ENCODE peak calls at places on chromosomes 12 and 14, in six cellular contexts. N, M, I, L, W and H are unnamed samples.

GRCh38 chr12:51779876-51780275 is 68.6 kb downstream of the FIGNL2 start:
- DNase-seq in I (no peak), M (no peak), W (no peak), L (no peak), N (no peak), H (no peak)

GRCh38 chr12:19850341-19851065 is 411.2 kb downstream of the AEBP2 start:
- DNase-seq in W (no peak), M (no peak), I (no peak), N (no peak), L (no peak), H (no peak)

GRCh38 chr14:77965050-77965449 is 165.1 kb downstream of the ADCK1 start:
- DNase-seq in N (no peak), L (no peak), W (no peak), I (no peak), M (no peak), H (no peak)

GRCh38 chr12:106114084-106115068 is 24.4 kb downstream of the NUAK1 start:
- DNase-seq in W (no peak), I (peak; percentile 64), N (no peak), M (no peak), L (no peak), H (no peak)

GRCh38 chr12:123757555-123757954 is 4.5 kb upstream of the DNAH10 start:
- DNase-seq in L (no peak), N (no peak), W (peak; percentile 46), I (no peak), M (no peak), H (no peak)

GRCh38 chr12:49728446-49728845 is 12.9 kb upstream of the TMBIM6 start:
- DNase-seq in N (no peak), M (no peak), W (no peak), L (no peak), I (no peak), H (no peak)

GRCh38 chr12:39427360-39427808 is 15.5 kb downstream of the KIF21A start:
- DNase-seq in W (no peak), L (no peak), I (peak; percentile 15), N (no peak), M (no peak), H (no peak)

GRCh38 chr12:110531741-110532333 is 29.7 kb downstream of the RAD9B start:
- DNase-seq in I (peak; percentile 26), W (no peak), N (no peak), L (peak; percentile 46), M (no peak), H (no peak)

GRCh38 chr12:51388066-51388799 is 3.0 kb downstream of the GALNT6 start:
- DNase-seq in N (no peak), W (no peak), I (no peak), L (no peak), M (no peak), H (no peak)

GRCh38 chr14:61322799-61323290 is 1.5 kb downstream of the PRKCH start:
- DNase-seq in I (peak; percentile 61), M (no peak), N (no peak), L (peak; percentile 55), W (no peak), H (peak; percentile 67)

GRCh38 chr12:18343708-18344107 is 82.4 kb downstream of the PIK3C2G start:
- DNase-seq in L (no peak), N (no peak), W (no peak), I (no peak), M (no peak), H (no peak)

GRCh38 chr14:104499784-104500496 is 79.6 kb upstream of the C14orf180 start:
- DNase-seq in W (no peak), N (no peak), L (no peak), I (no peak), M (no peak), H (no peak)

GRCh38 chr12:93115646-93116045 is 186.6 kb upstream of the EEA1 start:
- DNase-seq in L (no peak), M (no peak), I (no peak), W (no peak), N (no peak), H (no peak)